ENCODE peak calls at places on chromosomes 16 and 17, in ten cellular contexts. One of them, this sample, is unnamed.

GRCh38 chr17:27239046-27239445 is 54.9 kb upstream of the WSB1 start:
- DNase-seq in heart right ventricle: no peak
- DNase-seq in IMR-90: no peak
- DNase-seq in colonic mucosa: no peak
- DNase-seq in AG04449: no peak
- DNase-seq in B cell: no peak
- DNase-seq in mammary epithelial cell: no peak
- DNase-seq in AG09309: no peak
- DNase-seq in left ventricle myocardium inferior: no peak
- DNase-seq in neural crest cell: no peak
- DNase-seq in this sample: no peak

GRCh38 chr17:66964083-66964771 is at the start of gene CACNG4:
- DNase-seq in AG04449: no peak
- DNase-seq in IMR-90: no peak
- DNase-seq in heart right ventricle: no peak
- DNase-seq in AG09309: no peak
- DNase-seq in mammary epithelial cell: no peak
- DNase-seq in left ventricle myocardium inferior: no peak
- DNase-seq in colonic mucosa: no peak
- DNase-seq in B cell: no peak
- DNase-seq in neural crest cell: peak; percentile 49
- DNase-seq in this sample: peak; percentile 41

GRCh38 chr16:28932339-28933141 is 769 bp downstream of the CD19 start:
- DNase-seq in heart right ventricle: no peak
- DNase-seq in AG09309: no peak
- DNase-seq in colonic mucosa: no peak
- DNase-seq in IMR-90: no peak
- DNase-seq in mammary epithelial cell: no peak
- DNase-seq in AG04449: no peak
- DNase-seq in left ventricle myocardium inferior: no peak
- DNase-seq in B cell: no peak
- DNase-seq in neural crest cell: no peak
- DNase-seq in this sample: no peak

GRCh38 chr17:8151120-8151640 is 1.0 kb downstream of the PER1 start:
- DNase-seq in colonic mucosa: peak; percentile 87
- DNase-seq in AG04449: peak; percentile 51
- DNase-seq in IMR-90: peak; percentile 90
- DNase-seq in left ventricle myocardium inferior: peak; percentile 93
- DNase-seq in AG09309: peak; percentile 57
- DNase-seq in heart right ventricle: peak; percentile 96
- DNase-seq in neural crest cell: peak; percentile 71
- DNase-seq in mammary epithelial cell: peak; percentile 72
- DNase-seq in B cell: peak; percentile 90
- DNase-seq in this sample: peak; percentile 81

GRCh38 chr16:47013910-47014309 is 40.4 kb upstream of the DNAJA2 start:
- DNase-seq in AG04449: no peak
- DNase-seq in AG09309: no peak
- DNase-seq in left ventricle myocardium inferior: no peak
- DNase-seq in mammary epithelial cell: no peak
- DNase-seq in IMR-90: no peak
- DNase-seq in B cell: no peak
- DNase-seq in colonic mucosa: no peak
- DNase-seq in heart right ventricle: no peak
- DNase-seq in neural crest cell: no peak
- DNase-seq in this sample: no peak

GRCh38 chr16:80936410-80936809 is 70.3 kb downstream of the CMC2 start:
- DNase-seq in colonic mucosa: no peak
- DNase-seq in AG04449: peak; percentile 53
- DNase-seq in B cell: no peak
- DNase-seq in heart right ventricle: no peak
- DNase-seq in neural crest cell: no peak
- DNase-seq in AG09309: peak; percentile 13
- DNase-seq in mammary epithelial cell: no peak
- DNase-seq in left ventricle myocardium inferior: no peak
- DNase-seq in IMR-90: peak; percentile 16
- DNase-seq in this sample: no peak

GRCh38 chr16:48053346-48053745 is 102.4 kb downstream of the ABCC12 start:
- DNase-seq in mammary epithelial cell: peak; percentile 21
- DNase-seq in B cell: no peak
- DNase-seq in AG04449: no peak
- DNase-seq in neural crest cell: peak; percentile 47
- DNase-seq in IMR-90: peak; percentile 69
- DNase-seq in left ventricle myocardium inferior: no peak
- DNase-seq in colonic mucosa: no peak
- DNase-seq in AG09309: no peak
- DNase-seq in heart right ventricle: no peak
- DNase-seq in this sample: no peak

GRCh38 chr17:44314869-44315661 is 6.7 kb downstream of the RUNDC3A start:
- DNase-seq in left ventricle myocardium inferior: no peak
- DNase-seq in neural crest cell: no peak
- DNase-seq in B cell: no peak
- DNase-seq in AG09309: no peak
- DNase-seq in AG04449: no peak
- DNase-seq in colonic mucosa: no peak
- DNase-seq in mammary epithelial cell: peak; percentile 59
- DNase-seq in IMR-90: no peak
- DNase-seq in heart right ventricle: no peak
- DNase-seq in this sample: no peak

GRCh38 chr17:7308625-7309433 is 1.4 kb downstream of the EIF5A start:
- DNase-seq in AG09309: no peak
- DNase-seq in heart right ventricle: peak; percentile 86
- DNase-seq in B cell: peak; percentile 92
- DNase-seq in mammary epithelial cell: peak; percentile 81
- DNase-seq in IMR-90: peak; percentile 77
- DNase-seq in left ventricle myocardium inferior: peak; percentile 63
- DNase-seq in neural crest cell: peak; percentile 38
- DNase-seq in colonic mucosa: peak; percentile 94
- DNase-seq in AG04449: no peak
- DNase-seq in this sample: peak; percentile 66

GRCh38 chr16:2752850-2753522 is 548 bp downstream of the SRRM2 start:
- DNase-seq in heart right ventricle: peak; percentile 86
- DNase-seq in B cell: no peak
- DNase-seq in mammary epithelial cell: peak; percentile 76
- DNase-seq in colonic mucosa: peak; percentile 84
- DNase-seq in AG04449: no peak
- DNase-seq in left ventricle myocardium inferior: peak; percentile 87
- DNase-seq in IMR-90: peak; percentile 77
- DNase-seq in neural crest cell: peak; percentile 76
- DNase-seq in AG09309: peak; percentile 24
- DNase-seq in this sample: peak; percentile 89

GRCh38 chr17:5745091-5745820 is 160.9 kb upstream of the NLRP1 start:
- DNase-seq in IMR-90: no peak
- DNase-seq in colonic mucosa: no peak
- DNase-seq in heart right ventricle: no peak
- DNase-seq in mammary epithelial cell: no peak
- DNase-seq in AG04449: no peak
- DNase-seq in AG09309: no peak
- DNase-seq in neural crest cell: no peak
- DNase-seq in B cell: no peak
- DNase-seq in left ventricle myocardium inferior: no peak
- DNase-seq in this sample: no peak

GRCh38 chr17:5747964-5748363 is 163.7 kb upstream of the NLRP1 start:
- DNase-seq in left ventricle myocardium inferior: no peak
- DNase-seq in IMR-90: no peak
- DNase-seq in AG04449: no peak
- DNase-seq in neural crest cell: no peak
- DNase-seq in colonic mucosa: no peak
- DNase-seq in AG09309: no peak
- DNase-seq in heart right ventricle: no peak
- DNase-seq in B cell: no peak
- DNase-seq in mammary epithelial cell: no peak
- DNase-seq in this sample: no peak

GRCh38 chr17:5741810-5742209 is 157.5 kb upstream of the NLRP1 start:
- DNase-seq in AG04449: no peak
- DNase-seq in AG09309: no peak
- DNase-seq in IMR-90: no peak
- DNase-seq in neural crest cell: no peak
- DNase-seq in heart right ventricle: no peak
- DNase-seq in left ventricle myocardium inferior: no peak
- DNase-seq in colonic mucosa: no peak
- DNase-seq in mammary epithelial cell: no peak
- DNase-seq in B cell: no peak
- DNase-seq in this sample: no peak

DNA sequence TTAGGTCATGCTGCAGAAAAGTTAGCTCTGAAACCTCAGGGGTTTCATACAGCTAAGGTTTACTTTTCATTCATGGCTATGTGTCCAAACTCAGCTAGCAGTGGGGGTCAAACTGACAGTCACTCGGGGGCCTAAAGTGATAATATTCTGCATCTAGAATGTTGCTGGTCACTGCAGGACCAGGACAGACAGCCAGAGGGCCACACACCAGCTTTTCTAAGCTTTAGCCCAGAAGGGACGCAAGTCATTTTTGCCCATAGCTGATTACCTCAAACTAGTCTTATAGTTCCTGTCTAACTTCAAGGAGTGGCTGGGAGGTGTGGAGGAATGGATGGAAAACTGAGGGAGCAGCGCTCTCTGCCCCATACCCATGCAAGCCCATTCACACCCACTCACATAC is 163.0 kb upstream of the NLRP1 start:
- DNase-seq in IMR-90: no peak
- DNase-seq in B cell: no peak
- DNase-seq in mammary epithelial cell: no peak
- DNase-seq in neural crest cell: no peak
- DNase-seq in AG04449: no peak
- DNase-seq in left ventricle myocardium inferior: no peak
- DNase-seq in colonic mucosa: no peak
- DNase-seq in AG09309: no peak
- DNase-seq in heart right ventricle: no peak
- DNase-seq in this sample: no peak
- TF ChIP-seq CTCF in IMR-90: no peak
- TF ChIP-seq CTCF in B cell: no peak
- TF ChIP-seq CTCF in mammary epithelial cell: no peak
- TF ChIP-seq CTCF in neural crest cell: no peak
- TF ChIP-seq CTCF in AG04449: no peak
- TF ChIP-seq CTCF in left ventricle myocardium inferior: no peak
- TF ChIP-seq CTCF in colonic mucosa: no peak
- TF ChIP-seq CTCF in AG09309: no peak
- TF ChIP-seq CTCF in heart right ventricle: no peak
- TF ChIP-seq CTCF in this sample: no peak

GRCh38 chr17:75289832-75290337 is 652 bp upstream of the SLC25A19 start:
- DNase-seq in heart right ventricle: peak; percentile 53
- DNase-seq in left ventricle myocardium inferior: peak; percentile 52
- DNase-seq in B cell: peak; percentile 88
- DNase-seq in colonic mucosa: peak; percentile 64
- DNase-seq in mammary epithelial cell: peak; percentile 47
- DNase-seq in neural crest cell: no peak
- DNase-seq in AG09309: no peak
- DNase-seq in IMR-90: peak; percentile 60
- DNase-seq in AG04449: no peak
- DNase-seq in this sample: no peak
- TF ChIP-seq CTCF in heart right ventricle: no peak
- TF ChIP-seq CTCF in left ventricle myocardium inferior: peak; percentile 7
- TF ChIP-seq CTCF in B cell: peak; percentile 78
- TF ChIP-seq CTCF in colonic mucosa: peak; percentile 19
- TF ChIP-seq CTCF in mammary epithelial cell: peak; percentile 34
- TF ChIP-seq CTCF in neural crest cell: peak; percentile 27
- TF ChIP-seq CTCF in AG09309: peak; percentile 20
- TF ChIP-seq CTCF in IMR-90: peak; percentile 37
- TF ChIP-seq CTCF in AG04449: no peak
- TF ChIP-seq CTCF in this sample: no peak

GRCh38 chr17:38766341-38766740 is 13.8 kb downstream of the PSMB3 start:
- DNase-seq in AG04449: no peak
- DNase-seq in left ventricle myocardium inferior: no peak
- DNase-seq in mammary epithelial cell: no peak
- DNase-seq in colonic mucosa: no peak
- DNase-seq in B cell: no peak
- DNase-seq in neural crest cell: no peak
- DNase-seq in heart right ventricle: no peak
- DNase-seq in AG09309: no peak
- DNase-seq in IMR-90: no peak
- DNase-seq in this sample: no peak

GRCh38 chr17:38762231-38762630 is 9.7 kb downstream of the PSMB3 start:
- DNase-seq in colonic mucosa: no peak
- DNase-seq in IMR-90: no peak
- DNase-seq in AG04449: no peak
- DNase-seq in left ventricle myocardium inferior: no peak
- DNase-seq in AG09309: no peak
- DNase-seq in heart right ventricle: no peak
- DNase-seq in mammary epithelial cell: no peak
- DNase-seq in neural crest cell: no peak
- DNase-seq in B cell: no peak
- DNase-seq in this sample: no peak

GRCh38 chr17:38761612-38762011 is 9.1 kb downstream of the PSMB3 start:
- DNase-seq in left ventricle myocardium inferior: no peak
- DNase-seq in AG04449: no peak
- DNase-seq in B cell: no peak
- DNase-seq in heart right ventricle: no peak
- DNase-seq in IMR-90: peak; percentile 32
- DNase-seq in AG09309: no peak
- DNase-seq in mammary epithelial cell: peak; percentile 7
- DNase-seq in colonic mucosa: peak; percentile 22
- DNase-seq in neural crest cell: peak; percentile 36
- DNase-seq in this sample: no peak
- TF ChIP-seq CTCF in left ventricle myocardium inferior: no peak
- TF ChIP-seq CTCF in AG04449: peak; percentile 55
- TF ChIP-seq CTCF in B cell: no peak
- TF ChIP-seq CTCF in heart right ventricle: no peak
- TF ChIP-seq CTCF in IMR-90: peak; percentile 40
- TF ChIP-seq CTCF in AG09309: peak; percentile 46
- TF ChIP-seq CTCF in mammary epithelial cell: peak; percentile 36
- TF ChIP-seq CTCF in colonic mucosa: no peak
- TF ChIP-seq CTCF in neural crest cell: peak; percentile 51
- TF ChIP-seq CTCF in this sample: no peak

GRCh38 chr16:50611995-50612848 is 64.0 kb downstream of the NKD1 start:
- DNase-seq in heart right ventricle: no peak
- DNase-seq in left ventricle myocardium inferior: no peak
- DNase-seq in mammary epithelial cell: no peak
- DNase-seq in B cell: no peak
- DNase-seq in neural crest cell: no peak
- DNase-seq in colonic mucosa: no peak
- DNase-seq in AG04449: no peak
- DNase-seq in IMR-90: no peak
- DNase-seq in AG09309: no peak
- DNase-seq in this sample: no peak

GRCh38 chr16:50609049-50609832 is 61.0 kb downstream of the NKD1 start:
- DNase-seq in IMR-90: no peak
- DNase-seq in neural crest cell: no peak
- DNase-seq in heart right ventricle: no peak
- DNase-seq in left ventricle myocardium inferior: no peak
- DNase-seq in colonic mucosa: no peak
- DNase-seq in mammary epithelial cell: no peak
- DNase-seq in AG04449: no peak
- DNase-seq in B cell: no peak
- DNase-seq in AG09309: no peak
- DNase-seq in this sample: no peak

GRCh38 chr16:50611332-50611934 is 63.2 kb downstream of the NKD1 start:
- DNase-seq in AG04449: no peak
- DNase-seq in left ventricle myocardium inferior: no peak
- DNase-seq in IMR-90: peak; percentile 6
- DNase-seq in AG09309: no peak
- DNase-seq in neural crest cell: no peak
- DNase-seq in B cell: no peak
- DNase-seq in mammary epithelial cell: peak; percentile 33
- DNase-seq in heart right ventricle: no peak
- DNase-seq in colonic mucosa: no peak
- DNase-seq in this sample: no peak

GRCh38 chr16:50612849-50613198 is 64.6 kb downstream of the NKD1 start:
- DNase-seq in AG04449: no peak
- DNase-seq in colonic mucosa: no peak
- DNase-seq in IMR-90: no peak
- DNase-seq in AG09309: no peak
- DNase-seq in neural crest cell: no peak
- DNase-seq in heart right ventricle: no peak
- DNase-seq in B cell: no peak
- DNase-seq in left ventricle myocardium inferior: no peak
- DNase-seq in mammary epithelial cell: no peak
- DNase-seq in this sample: no peak

GRCh38 chr16:50610331-50611262 is 62.4 kb downstream of the NKD1 start:
- DNase-seq in AG04449: no peak
- DNase-seq in left ventricle myocardium inferior: no peak
- DNase-seq in IMR-90: no peak
- DNase-seq in heart right ventricle: no peak
- DNase-seq in colonic mucosa: no peak
- DNase-seq in neural crest cell: no peak
- DNase-seq in AG09309: no peak
- DNase-seq in B cell: no peak
- DNase-seq in mammary epithelial cell: no peak
- DNase-seq in this sample: no peak
- TF ChIP-seq CTCF in AG04449: no peak
- TF ChIP-seq CTCF in left ventricle myocardium inferior: no peak
- TF ChIP-seq CTCF in IMR-90: no peak
- TF ChIP-seq CTCF in heart right ventricle: no peak
- TF ChIP-seq CTCF in colonic mucosa: no peak
- TF ChIP-seq CTCF in neural crest cell: no peak
- TF ChIP-seq CTCF in AG09309: no peak
- TF ChIP-seq CTCF in B cell: no peak
- TF ChIP-seq CTCF in mammary epithelial cell: no peak
- TF ChIP-seq CTCF in this sample: no peak

This sample was measured in mesothelial cell of epicardium.